ENCODE peak calls at places on chromosome 12, in five cellular contexts. K, X, H, N and L are unnamed samples.

GRCh38 chr12:71896171-71896570 is 42.5 kb upstream of the TPH2 start:
- DNase-seq in K (no peak), X (no peak), H (no peak), N (no peak), L (no peak)

GRCh38 chr12:57250541-57250940 is 446 bp downstream of the STAC3 start:
- DNase-seq in K (no peak), X (no peak), H (no peak), N (no peak), L (no peak)

GRCh38 chr12:67517181-67517887 is 131.2 kb upstream of the DYRK2 start:
- DNase-seq in K (no peak), X (no peak), H (no peak), N (no peak), L (no peak)

GRCh38 chr12:78060186-78060585 is 229.5 kb downstream of the NAV3 start:
- DNase-seq in K (no peak), X (no peak), H (peak; percentile 14), N (no peak), L (peak; percentile 17)

GRCh38 chr12:26135010-26135420 is 10.2 kb upstream of the BHLHE41 start:
- DNase-seq in K (no peak), X (no peak), H (no peak), N (no peak), L (no peak)

GRCh38 chr12:45268672-45269406 is 52.9 kb downstream of the ANO6 start:
- DNase-seq in K (no peak), X (peak; percentile 11), H (peak; percentile 63), N (no peak), L (peak; percentile 58)

GRCh38 chr12:102535306-102535705 is 54.9 kb upstream of the IGF1 start:
- DNase-seq in K (no peak), X (no peak), H (no peak), N (no peak), L (no peak)

GRCh38 chr12:104524026-104524425 is 67.3 kb downstream of the CHST11 start:
- DNase-seq in K (no peak), X (peak; percentile 76), H (peak; percentile 38), N (no peak), L (no peak)

GRCh38 chr12:128078311-128078851 is 188.6 kb upstream of the TMEM132C start:
- DNase-seq in K (no peak), X (no peak), H (no peak), N (no peak), L (no peak)

GRCh38 chr12:1606021-1606622 is 11.7 kb upstream of the FBXL14 start:
- DNase-seq in K (no peak), X (no peak), H (peak; percentile 73), N (peak; percentile 76), L (peak; percentile 66)

GRCh38 chr12:72271741-72272661 is at the start of gene TRHDE:
- DNase-seq in K (no peak), X (no peak), H (peak; percentile 47), N (no peak), L (peak; percentile 66)

GRCh38 chr12:24226745-24227350 is 277.4 kb upstream of the SOX5 start:
- DNase-seq in K (no peak), X (no peak), H (no peak), N (no peak), L (peak; percentile 22)

GRCh38 chr12:104026841-104027599 is 23.0 kb downstream of the GLT8D2 start:
- DNase-seq in K (no peak), X (no peak), H (no peak), N (no peak), L (no peak)

GRCh38 chr12:76637807-76638206 is 78.2 kb upstream of the OSBPL8 start:
- DNase-seq in K (no peak), X (no peak), H (peak; percentile 53), N (no peak), L (peak; percentile 19)

GRCh38 chr12:121003650-121004049 is 12.6 kb downstream of the C12orf43 start:
- DNase-seq in K (no peak), X (no peak), H (no peak), N (no peak), L (no peak)

GRCh38 chr12:108967869-108968540 is 52.9 kb downstream of the SVOP start:
- DNase-seq in K (no peak), X (peak; percentile 4), H (no peak), N (no peak), L (no peak)

GRCh38 chr12:130427381-130427887 is 89.7 kb downstream of the PIWIL1 start:
- DNase-seq in K (no peak), X (no peak), H (no peak), N (no peak), L (no peak)

GRCh38 chr12:32881702-32882101 is 14.9 kb downstream of the PKP2 start:
- DNase-seq in K (no peak), X (no peak), H (no peak), N (no peak), L (no peak)

GRCh38 chr12:105721915-105722314 is 391.4 kb downstream of the C12orf75 start:
- DNase-seq in K (no peak), X (no peak), H (no peak), N (no peak), L (no peak)

GRCh38 chr12:109475993-109476806 is 900 bp downstream of the KCTD10 start:
- DNase-seq in K (no peak), X (no peak), H (peak; percentile 27), N (no peak), L (no peak)

GRCh38 chr12:132154341-132154761 is 10.1 kb downstream of the NOC4L start:
- DNase-seq in K (no peak), X (no peak), H (no peak), N (no peak), L (no peak)

GRCh38 chr12:130247634-130248237 is 85.5 kb downstream of the FZD10 start:
- DNase-seq in K (no peak), X (no peak), H (no peak), N (no peak), L (no peak)

GRCh38 chr12:132593938-132594358 is 16.4 kb downstream of the LRCOL1 start:
- DNase-seq in K (no peak), X (peak; percentile 96), H (peak; percentile 92), N (peak; percentile 21), L (peak; percentile 95)

GRCh38 chr12:42270596-42270995 is 32.5 kb upstream of the YAF2 start:
- DNase-seq in K (no peak), X (no peak), H (no peak), N (no peak), L (no peak)

GRCh38 chr12:27524839-27525238 is 833 bp downstream of the PPFIBP1 start:
- DNase-seq in K (no peak), X (no peak), H (no peak), N (no peak), L (no peak)

GRCh38 chr12:125983094-125983783 is 918.0 kb downstream of the AACS start:
- DNase-seq in K (no peak), X (peak; percentile 91), H (no peak), N (no peak), L (no peak)